ENCODE peak calls at places on chromosomes 7 and 10, in seven cellular contexts. J is H9, L is H1, W is neuronal stem cell, H is mesendoderm, K is IMR-90, Q is trophoblast cell. A is an unnamed sample.

GRCh38 chr10:79061441-79062315 is 7.1 kb upstream of the ZMIZ1 start:
- DNase-seq in J (no peak), L (no peak), W (no peak), H (no peak), K (no peak), Q (no peak), A (no peak)

GRCh38 chr10:124708246-124708779 is 35.9 kb downstream of the FAM53B start:
- DNase-seq in J (no peak), L (no peak), W (no peak), H (no peak), K (no peak), Q (no peak), A (peak; percentile 60)

GRCh38 chr7:143492043-143492471 is 14.4 kb downstream of the TAS2R41 start:
- DNase-seq in J (no peak), L (no peak), W (no peak), H (peak; percentile 91), K (peak; percentile 90), Q (peak; percentile 93), A (peak; percentile 92)

GRCh38 chr7:22082553-22082885 is 136.8 kb upstream of the CDCA7L start:
- DNase-seq in J (no peak), L (no peak), W (no peak), H (no peak), K (no peak), Q (no peak), A (no peak)

GRCh38 chr10:29501692-29502091 is 133.1 kb downstream of the SVIL start:
- DNase-seq in J (no peak), L (no peak), W (no peak), H (peak; percentile 60), K (peak; percentile 87), Q (peak; percentile 39), A (peak; percentile 55)

GRCh38 chr7:19116121-19117080 is 1.0 kb downstream of the TWIST1 start:
- DNase-seq in J (peak; percentile 63), L (peak; percentile 77), W (peak; percentile 46), H (peak; percentile 63), K (peak; percentile 50), Q (no peak), A (peak; percentile 38)

GRCh38 chr7:131769241-131769640 is 212.8 kb upstream of the PODXL start:
- DNase-seq in J (no peak), L (no peak), W (no peak), H (no peak), K (no peak), Q (no peak), A (no peak)

GRCh38 chr7:4944939-4945338 is 14.0 kb downstream of the MMD2 start:
- DNase-seq in J (no peak), L (no peak), W (no peak), H (no peak), K (no peak), Q (no peak), A (no peak)

GRCh38 chr10:113891476-113891875 is 37.0 kb downstream of the NHLRC2 start:
- DNase-seq in J (no peak), L (no peak), W (no peak), H (peak; percentile 14), K (no peak), Q (peak; percentile 25), A (no peak)

GRCh38 chr10:30694492-30695228 is 65.1 kb upstream of the LYZL2 start:
- DNase-seq in J (no peak), L (no peak), W (no peak), H (no peak), K (no peak), Q (no peak), A (no peak)

GRCh38 chr7:45099891-45100760 is 11.4 kb upstream of the NACAD start:
- DNase-seq in J (no peak), L (no peak), W (no peak), H (no peak), K (no peak), Q (no peak), A (no peak)

GRCh38 chr10:17643339-17643754 is 604 bp upstream of the STAM start:
- DNase-seq in J (peak; percentile 39), L (no peak), W (no peak), H (peak; percentile 83), K (peak; percentile 78), Q (peak; percentile 92), A (peak; percentile 90)

GRCh38 chr7:78363866-78364265 is 565.3 kb downstream of the PHTF2 start:
- DNase-seq in J (no peak), L (no peak), W (no peak), H (no peak), K (no peak), Q (no peak), A (no peak)

GRCh38 chr7:35702541-35702940 is 7.6 kb upstream of the HERPUD2 start:
- DNase-seq in J (no peak), L (no peak), W (no peak), H (peak; percentile 39), K (no peak), Q (no peak), A (no peak)

GRCh38 chr10:113142601-113143000 is 192.6 kb downstream of the TCF7L2 start:
- DNase-seq in J (no peak), L (no peak), W (no peak), H (no peak), K (no peak), Q (no peak), A (no peak)

GRCh38 chr7:44973610-44974401 is 5.0 kb downstream of the MYO1G start:
- DNase-seq in J (peak; percentile 53), L (no peak), W (no peak), H (no peak), K (no peak), Q (peak; percentile 68), A (peak; percentile 26)

GRCh38 chr10:70967591-70968588 is 79.5 kb upstream of the PCBD1 start:
- DNase-seq in J (peak; percentile 34), L (no peak), W (peak; percentile 59), H (peak; percentile 72), K (peak; percentile 13), Q (no peak), A (peak; percentile 20)

GRCh38 chr10:132575320-132576201 is 38.0 kb downstream of the INPP5A start:
- DNase-seq in J (no peak), L (no peak), W (no peak), H (no peak), K (peak; percentile 91), Q (peak; percentile 55), A (peak; percentile 78)

GRCh38 chr10:121880842-121881423 is 46.9 kb downstream of the ATE1 start:
- DNase-seq in J (no peak), L (no peak), W (no peak), H (peak; percentile 22), K (no peak), Q (no peak), A (peak; percentile 13)

GRCh38 chr7:101235522-101235921 is 2.1 kb downstream of the CLDN15 start:
- DNase-seq in J (no peak), L (no peak), W (no peak), H (no peak), K (no peak), Q (no peak), A (no peak)

GRCh38 chr10:60367014-60367413 is 22.7 kb downstream of the ANK3 start:
- DNase-seq in J (no peak), L (no peak), W (no peak), H (no peak), K (no peak), Q (no peak), A (no peak)

GRCh38 chr7:116582164-116582732 is 57.4 kb downstream of the CAV1 start:
- DNase-seq in J (no peak), L (no peak), W (no peak), H (peak; percentile 32), K (peak; percentile 74), Q (peak; percentile 25), A (peak; percentile 93)

GRCh38 chr10:20891338-20891714 is 5.8 kb downstream of the NEBL start:
- DNase-seq in J (no peak), L (no peak), W (no peak), H (peak; percentile 97), K (no peak), Q (peak; percentile 87), A (peak; percentile 78)

GRCh38 chr10:62278461-62278910 is 9.8 kb upstream of the RTKN2 start:
- DNase-seq in J (no peak), L (no peak), W (no peak), H (no peak), K (peak; percentile 11), Q (no peak), A (no peak)

GRCh38 chr10:80497187-80498038 is 40.3 kb upstream of the SH2D4B start:
- DNase-seq in J (no peak), L (no peak), W (no peak), H (no peak), K (peak; percentile 72), Q (no peak), A (no peak)

GRCh38 chr10:104868231-104868630 is 227.1 kb downstream of the SORCS3 start:
- DNase-seq in J (no peak), L (no peak), W (no peak), H (no peak), K (no peak), Q (no peak), A (no peak)

GRCh38 chr7:75732016-75732521 is 6.7 kb downstream of the HIP1 start:
- DNase-seq in J (no peak), L (no peak), W (no peak), H (no peak), K (no peak), Q (no peak), A (peak; percentile 61)
- H3K27ac ChIP-seq in J (no peak overlapping the region), L (no peak overlapping the region), W (no peak overlapping the region), H (no peak overlapping the region), K (peak overlapping the region; percentile 58), Q (no peak overlapping the region), A (peak overlapping the region; percentile 76)

GRCh38 chr10:7541137-7542087 is 125.4 kb downstream of the ITIH5 start:
- DNase-seq in J (peak; percentile 77), L (peak; percentile 67), W (no peak), H (peak; percentile 96), K (peak; percentile 2), Q (peak; percentile 98), A (peak; percentile 76)
- H3K79me1 ChIP-seq in J (no peaks in the 10 kb centered on the region), L (no peaks in the 10 kb centered on the region), W (no peaks in the 10 kb centered on the region), H (no peaks in the 10 kb centered on the region), K (no peaks in the 10 kb centered on the region), Q (peaks cover 2% of the 10 kb centered on the region), A (no peaks in the 10 kb centered on the region)

GRCh38 chr7:120996333-120996982 is 7.9 kb downstream of the CPED1 start:
- DNase-seq in J (no peak), L (no peak), W (no peak), H (no peak), K (peak; percentile 91), Q (peak; percentile 33), A (peak; percentile 91)
- H3K27ac ChIP-seq in J (no peak overlapping the region), L (no peak overlapping the region), W (no peak overlapping the region), H (no peak overlapping the region), K (peak overlapping the region; percentile 28), Q (no peak overlapping the region), A (no peak overlapping the region)

DNA sequence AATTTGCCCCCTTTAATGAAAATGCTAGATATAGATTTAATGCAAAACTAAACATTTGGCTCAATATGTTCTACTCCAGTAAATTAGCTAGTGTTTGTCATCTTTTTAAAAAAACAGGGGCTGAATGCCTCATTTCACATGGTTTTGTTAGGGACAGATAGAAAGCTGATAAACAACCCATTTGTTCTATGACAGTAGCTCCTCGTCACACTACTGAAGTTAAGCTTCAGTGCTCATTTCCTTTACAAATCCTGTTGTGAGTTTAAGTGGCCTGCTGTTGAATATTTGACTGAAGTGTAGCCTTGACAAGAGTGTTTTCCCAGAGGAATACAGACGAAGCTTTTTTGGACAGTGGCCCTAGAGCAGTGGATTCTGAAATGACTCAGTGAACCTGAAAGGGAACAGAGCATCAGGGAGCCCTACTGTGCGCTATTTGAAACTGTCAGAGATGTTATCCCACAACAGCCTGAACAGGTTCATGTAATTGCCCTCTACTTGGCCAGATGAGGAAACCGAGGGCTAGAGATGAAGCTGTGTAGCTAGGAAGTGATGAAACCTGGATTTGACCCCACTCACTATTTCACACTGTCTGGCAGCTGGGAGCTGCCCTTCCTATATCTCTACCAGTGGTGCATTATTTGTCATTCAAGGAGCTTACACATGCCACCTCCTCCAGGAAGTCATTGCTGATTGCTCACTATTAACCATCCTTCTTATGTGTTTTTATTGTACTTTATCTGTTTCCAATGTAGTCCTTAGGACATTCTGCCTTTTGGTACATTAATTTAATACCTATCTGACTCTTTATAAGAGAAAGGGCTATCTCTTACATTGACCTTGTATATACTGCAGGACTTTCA is 30.8 kb downstream of the HHEX start:
- DNase-seq in J (no peak), L (no peak), W (no peak), H (no peak), K (no peak), Q (no peak), A (peak; percentile 33)
- H3K79me1 ChIP-seq in J (no peaks in the 10 kb centered on the region), L (no peaks in the 10 kb centered on the region), W (no peaks in the 10 kb centered on the region), H (no peaks in the 10 kb centered on the region), K (no peaks in the 10 kb centered on the region), Q (no peaks in the 10 kb centered on the region), A (no peaks in the 10 kb centered on the region)

A was measured in mesenchymal stem cell.